ENCODE peak calls at places on chromosomes 3 and 15, in eight cellular contexts. One of them, this sample, is unnamed.

GRCh38 chr15:89785064-89785770 is 9.1 kb downstream of the MESP2 start:
- DNase-seq in neural progenitor cell: no peak
- DNase-seq in breast epithelium: no peak
- DNase-seq in stimulated activated CD8-positive, alpha-beta memory T cell treated with anti-CD3 and anti-CD28 coated beads, Interleukin-7, amount 100 ng/mL, for 1 hour: no peak
- DNase-seq in ecto neural progenitor cell: no peak
- DNase-seq in lower leg skin: no peak
- DNase-seq in tibial artery: no peak
- DNase-seq in OCI-M1: no peak
- DNase-seq in this sample: no peak

GRCh38 chr15:60993008-60993407 is 236.1 kb downstream of the RORA start:
- DNase-seq in neural progenitor cell: no peak
- DNase-seq in breast epithelium: no peak
- DNase-seq in stimulated activated CD8-positive, alpha-beta memory T cell treated with anti-CD3 and anti-CD28 coated beads, Interleukin-7, amount 100 ng/mL, for 1 hour: no peak
- DNase-seq in ecto neural progenitor cell: no peak
- DNase-seq in lower leg skin: no peak
- DNase-seq in tibial artery: no peak
- DNase-seq in OCI-M1: no peak
- DNase-seq in this sample: no peak

GRCh38 chr15:47484119-47484518 is 233.2 kb upstream of the SEMA6D start:
- DNase-seq in neural progenitor cell: no peak
- DNase-seq in breast epithelium: no peak
- DNase-seq in stimulated activated CD8-positive, alpha-beta memory T cell treated with anti-CD3 and anti-CD28 coated beads, Interleukin-7, amount 100 ng/mL, for 1 hour: no peak
- DNase-seq in ecto neural progenitor cell: no peak
- DNase-seq in lower leg skin: no peak
- DNase-seq in tibial artery: no peak
- DNase-seq in OCI-M1: peak
- DNase-seq in this sample: no peak

GRCh38 chr3:51967384-51968174 is at the start of gene PCBP4:
- DNase-seq in neural progenitor cell: peak
- DNase-seq in breast epithelium: peak
- DNase-seq in stimulated activated CD8-positive, alpha-beta memory T cell treated with anti-CD3 and anti-CD28 coated beads, Interleukin-7, amount 100 ng/mL, for 1 hour: no peak
- DNase-seq in ecto neural progenitor cell: peak
- DNase-seq in lower leg skin: peak
- DNase-seq in tibial artery: peak
- DNase-seq in OCI-M1: peak
- DNase-seq in this sample: peak

GRCh38 chr15:33400941-33401340 is 90.2 kb downstream of the RYR3 start:
- DNase-seq in neural progenitor cell: no peak
- DNase-seq in breast epithelium: no peak
- DNase-seq in stimulated activated CD8-positive, alpha-beta memory T cell treated with anti-CD3 and anti-CD28 coated beads, Interleukin-7, amount 100 ng/mL, for 1 hour: no peak
- DNase-seq in ecto neural progenitor cell: no peak
- DNase-seq in lower leg skin: no peak
- DNase-seq in tibial artery: no peak
- DNase-seq in OCI-M1: no peak
- DNase-seq in this sample: no peak

GRCh38 chr3:192419312-192419711 is 308.0 kb downstream of the FGF12 start:
- DNase-seq in neural progenitor cell: no peak
- DNase-seq in breast epithelium: no peak
- DNase-seq in stimulated activated CD8-positive, alpha-beta memory T cell treated with anti-CD3 and anti-CD28 coated beads, Interleukin-7, amount 100 ng/mL, for 1 hour: no peak
- DNase-seq in ecto neural progenitor cell: no peak
- DNase-seq in lower leg skin: no peak
- DNase-seq in tibial artery: no peak
- DNase-seq in OCI-M1: no peak
- DNase-seq in this sample: no peak

GRCh38 chr3:42739401-42740158 is 33.5 kb downstream of the CCDC13 start:
- DNase-seq in neural progenitor cell: no peak
- DNase-seq in breast epithelium: no peak
- DNase-seq in stimulated activated CD8-positive, alpha-beta memory T cell treated with anti-CD3 and anti-CD28 coated beads, Interleukin-7, amount 100 ng/mL, for 1 hour: no peak
- DNase-seq in ecto neural progenitor cell: no peak
- DNase-seq in lower leg skin: peak
- DNase-seq in tibial artery: peak
- DNase-seq in OCI-M1: peak
- DNase-seq in this sample: peak

GRCh38 chr3:195259146-195259563 is 11.8 kb downstream of the XXYLT1 start:
- DNase-seq in neural progenitor cell: no peak
- DNase-seq in breast epithelium: no peak
- DNase-seq in stimulated activated CD8-positive, alpha-beta memory T cell treated with anti-CD3 and anti-CD28 coated beads, Interleukin-7, amount 100 ng/mL, for 1 hour: no peak
- DNase-seq in ecto neural progenitor cell: no peak
- DNase-seq in lower leg skin: no peak
- DNase-seq in tibial artery: no peak
- DNase-seq in OCI-M1: peak
- DNase-seq in this sample: no peak

GRCh38 chr3:184567924-184568590 is 6.5 kb downstream of the EPHB3 start:
- DNase-seq in neural progenitor cell: no peak
- DNase-seq in breast epithelium: no peak
- DNase-seq in stimulated activated CD8-positive, alpha-beta memory T cell treated with anti-CD3 and anti-CD28 coated beads, Interleukin-7, amount 100 ng/mL, for 1 hour: no peak
- DNase-seq in ecto neural progenitor cell: no peak
- DNase-seq in lower leg skin: no peak
- DNase-seq in tibial artery: no peak
- DNase-seq in OCI-M1: no peak
- DNase-seq in this sample: no peak

GRCh38 chr3:87958289-87958688 is 100.5 kb downstream of the CGGBP1 start:
- DNase-seq in neural progenitor cell: no peak
- DNase-seq in breast epithelium: no peak
- DNase-seq in stimulated activated CD8-positive, alpha-beta memory T cell treated with anti-CD3 and anti-CD28 coated beads, Interleukin-7, amount 100 ng/mL, for 1 hour: no peak
- DNase-seq in ecto neural progenitor cell: no peak
- DNase-seq in lower leg skin: no peak
- DNase-seq in tibial artery: no peak
- DNase-seq in OCI-M1: no peak
- DNase-seq in this sample: no peak

GRCh38 chr3:38479431-38480092 is 16.6 kb upstream of the EXOG start:
- DNase-seq in neural progenitor cell: peak
- DNase-seq in breast epithelium: no peak
- DNase-seq in stimulated activated CD8-positive, alpha-beta memory T cell treated with anti-CD3 and anti-CD28 coated beads, Interleukin-7, amount 100 ng/mL, for 1 hour: peak
- DNase-seq in ecto neural progenitor cell: peak
- DNase-seq in lower leg skin: no peak
- DNase-seq in tibial artery: peak
- DNase-seq in OCI-M1: peak
- DNase-seq in this sample: no peak

GRCh38 chr15:45307230-45307924 is 55.3 kb downstream of the SLC28A2 start:
- DNase-seq in neural progenitor cell: peak
- DNase-seq in breast epithelium: no peak
- DNase-seq in stimulated activated CD8-positive, alpha-beta memory T cell treated with anti-CD3 and anti-CD28 coated beads, Interleukin-7, amount 100 ng/mL, for 1 hour: no peak
- DNase-seq in ecto neural progenitor cell: no peak
- DNase-seq in lower leg skin: no peak
- DNase-seq in tibial artery: no peak
- DNase-seq in OCI-M1: peak
- DNase-seq in this sample: no peak

GRCh38 chr15:74196175-74196574 is 6.4 kb downstream of the STRA6 start:
- DNase-seq in neural progenitor cell: no peak
- DNase-seq in breast epithelium: no peak
- DNase-seq in stimulated activated CD8-positive, alpha-beta memory T cell treated with anti-CD3 and anti-CD28 coated beads, Interleukin-7, amount 100 ng/mL, for 1 hour: no peak
- DNase-seq in ecto neural progenitor cell: no peak
- DNase-seq in lower leg skin: no peak
- DNase-seq in tibial artery: no peak
- DNase-seq in OCI-M1: no peak
- DNase-seq in this sample: no peak

GRCh38 chr3:567488-568173 is 371.1 kb downstream of the CHL1 start:
- DNase-seq in neural progenitor cell: no peak
- DNase-seq in breast epithelium: no peak
- DNase-seq in stimulated activated CD8-positive, alpha-beta memory T cell treated with anti-CD3 and anti-CD28 coated beads, Interleukin-7, amount 100 ng/mL, for 1 hour: no peak
- DNase-seq in ecto neural progenitor cell: no peak
- DNase-seq in lower leg skin: no peak
- DNase-seq in tibial artery: no peak
- DNase-seq in OCI-M1: peak
- DNase-seq in this sample: no peak